ENCODE peak calls at places on chromosomes 4 and X, in eight cellular contexts. One of them, this sample, is unnamed.

GRCh38 chrX:103453655-103454054 is 65.6 kb downstream of the RAB40A start:
- DNase-seq in SW480: no peak
- DNase-seq in NCI-H1092: no peak
- DNase-seq in foreskin melanocyte: peak; percentile 8
- DNase-seq in GM12865: no peak
- DNase-seq in activated CD4-positive, alpha-beta T cell treated with anti-CD3 and anti-CD28 coated beads for 1 hour: no peak
- DNase-seq in NCI-H510A: no peak
- DNase-seq in NCI-H146: no peak
- DNase-seq in this sample: no peak

GRCh38 chr4:138957302-138957701 is 58.3 kb upstream of the NOCT start:
- DNase-seq in NCI-H510A: no peak
- DNase-seq in activated CD4-positive, alpha-beta T cell treated with anti-CD3 and anti-CD28 coated beads for 1 hour: no peak
- DNase-seq in NCI-H146: no peak
- DNase-seq in foreskin melanocyte: no peak
- DNase-seq in NCI-H1092: no peak
- DNase-seq in SW480: no peak
- DNase-seq in GM12865: no peak
- DNase-seq in this sample: no peak

GRCh38 chr4:72136429-72136828 is 104.6 kb downstream of the NPFFR2 start:
- DNase-seq in foreskin melanocyte: no peak
- DNase-seq in NCI-H510A: no peak
- DNase-seq in NCI-H1092: no peak
- DNase-seq in NCI-H146: no peak
- DNase-seq in activated CD4-positive, alpha-beta T cell treated with anti-CD3 and anti-CD28 coated beads for 1 hour: no peak
- DNase-seq in SW480: no peak
- DNase-seq in GM12865: no peak
- DNase-seq in this sample: no peak

GRCh38 chr4:4480685-4481393 is 61.0 kb downstream of the STX18 start:
- DNase-seq in activated CD4-positive, alpha-beta T cell treated with anti-CD3 and anti-CD28 coated beads for 1 hour: no peak
- DNase-seq in GM12865: no peak
- DNase-seq in foreskin melanocyte: peak; percentile 78
- DNase-seq in NCI-H510A: no peak
- DNase-seq in NCI-H1092: no peak
- DNase-seq in NCI-H146: no peak
- DNase-seq in SW480: no peak
- DNase-seq in this sample: no peak

GRCh38 chr4:87465739-87466366 is 43.5 kb downstream of the NUDT9 start:
- DNase-seq in SW480: peak; percentile 46
- DNase-seq in GM12865: peak; percentile 57
- DNase-seq in NCI-H146: peak; percentile 1
- DNase-seq in foreskin melanocyte: peak; percentile 45
- DNase-seq in activated CD4-positive, alpha-beta T cell treated with anti-CD3 and anti-CD28 coated beads for 1 hour: no peak
- DNase-seq in NCI-H510A: no peak
- DNase-seq in NCI-H1092: no peak
- DNase-seq in this sample: peak; percentile 50

GRCh38 chrX:150729956-150730355 is 36.8 kb downstream of the MTMR1 start:
- DNase-seq in NCI-H510A: no peak
- DNase-seq in SW480: no peak
- DNase-seq in foreskin melanocyte: no peak
- DNase-seq in NCI-H146: no peak
- DNase-seq in NCI-H1092: no peak
- DNase-seq in GM12865: no peak
- DNase-seq in activated CD4-positive, alpha-beta T cell treated with anti-CD3 and anti-CD28 coated beads for 1 hour: no peak
- DNase-seq in this sample: no peak

GRCh38 chrX:100083146-100083715 is 326.8 kb downstream of the PCDH19 start:
- DNase-seq in activated CD4-positive, alpha-beta T cell treated with anti-CD3 and anti-CD28 coated beads for 1 hour: no peak
- DNase-seq in NCI-H146: no peak
- DNase-seq in NCI-H1092: no peak
- DNase-seq in foreskin melanocyte: no peak
- DNase-seq in SW480: peak; percentile 94
- DNase-seq in NCI-H510A: no peak
- DNase-seq in GM12865: no peak
- DNase-seq in this sample: no peak

GRCh38 chrX:63686878-63687714 is 97.9 kb downstream of the ARHGEF9 start:
- DNase-seq in NCI-H146: peak; percentile 6
- DNase-seq in activated CD4-positive, alpha-beta T cell treated with anti-CD3 and anti-CD28 coated beads for 1 hour: no peak
- DNase-seq in NCI-H510A: no peak
- DNase-seq in SW480: peak; percentile 46
- DNase-seq in GM12865: peak; percentile 28
- DNase-seq in foreskin melanocyte: peak; percentile 13
- DNase-seq in NCI-H1092: no peak
- DNase-seq in this sample: peak; percentile 28

GRCh38 chrX:12269484-12269883 is 131.2 kb downstream of the FRMPD4 start:
- DNase-seq in GM12865: no peak
- DNase-seq in activated CD4-positive, alpha-beta T cell treated with anti-CD3 and anti-CD28 coated beads for 1 hour: no peak
- DNase-seq in SW480: no peak
- DNase-seq in NCI-H510A: no peak
- DNase-seq in NCI-H1092: no peak
- DNase-seq in NCI-H146: peak; percentile 1
- DNase-seq in foreskin melanocyte: no peak
- DNase-seq in this sample: no peak

GRCh38 chr4:116638592-116638991 is 446.8 kb downstream of the TRAM1L1 start:
- DNase-seq in NCI-H1092: no peak
- DNase-seq in NCI-H510A: no peak
- DNase-seq in GM12865: no peak
- DNase-seq in SW480: no peak
- DNase-seq in activated CD4-positive, alpha-beta T cell treated with anti-CD3 and anti-CD28 coated beads for 1 hour: no peak
- DNase-seq in foreskin melanocyte: no peak
- DNase-seq in NCI-H146: no peak
- DNase-seq in this sample: no peak

GRCh38 chr4:93776386-93777080 is 52.0 kb upstream of the ATOH1 start:
- DNase-seq in NCI-H1092: no peak
- DNase-seq in NCI-H146: no peak
- DNase-seq in SW480: no peak
- DNase-seq in NCI-H510A: no peak
- DNase-seq in activated CD4-positive, alpha-beta T cell treated with anti-CD3 and anti-CD28 coated beads for 1 hour: no peak
- DNase-seq in foreskin melanocyte: peak; percentile 57
- DNase-seq in GM12865: no peak
- DNase-seq in this sample: no peak

GRCh38 chr4:83536649-83537352 is 893 bp downstream of the GPAT3 start:
- DNase-seq in NCI-H1092: no peak
- DNase-seq in activated CD4-positive, alpha-beta T cell treated with anti-CD3 and anti-CD28 coated beads for 1 hour: no peak
- DNase-seq in SW480: no peak
- DNase-seq in GM12865: no peak
- DNase-seq in foreskin melanocyte: no peak
- DNase-seq in NCI-H510A: no peak
- DNase-seq in NCI-H146: no peak
- DNase-seq in this sample: no peak

GRCh38 chr4:141132689-141133145 is 552 bp downstream of the RNF150 start:
- DNase-seq in GM12865: no peak
- DNase-seq in SW480: no peak
- DNase-seq in NCI-H510A: no peak
- DNase-seq in activated CD4-positive, alpha-beta T cell treated with anti-CD3 and anti-CD28 coated beads for 1 hour: no peak
- DNase-seq in NCI-H146: peak; percentile 30
- DNase-seq in foreskin melanocyte: no peak
- DNase-seq in NCI-H1092: peak; percentile 9
- DNase-seq in this sample: no peak

GRCh38 chr4:85475631-85476233 is 782 bp downstream of the ARHGAP24 start:
- DNase-seq in NCI-H510A: peak; percentile 40
- DNase-seq in NCI-H146: no peak
- DNase-seq in foreskin melanocyte: no peak
- DNase-seq in activated CD4-positive, alpha-beta T cell treated with anti-CD3 and anti-CD28 coated beads for 1 hour: no peak
- DNase-seq in SW480: no peak
- DNase-seq in NCI-H1092: no peak
- DNase-seq in GM12865: no peak
- DNase-seq in this sample: no peak

GRCh38 chr4:114191496-114191895 is 212.0 kb upstream of the ARSJ start:
- DNase-seq in GM12865: no peak
- DNase-seq in NCI-H146: no peak
- DNase-seq in foreskin melanocyte: no peak
- DNase-seq in NCI-H1092: no peak
- DNase-seq in activated CD4-positive, alpha-beta T cell treated with anti-CD3 and anti-CD28 coated beads for 1 hour: no peak
- DNase-seq in NCI-H510A: no peak
- DNase-seq in SW480: no peak
- DNase-seq in this sample: no peak

GRCh38 chr4:79107014-79107413 is 167.8 kb upstream of the PAQR3 start:
- DNase-seq in foreskin melanocyte: no peak
- DNase-seq in NCI-H146: no peak
- DNase-seq in GM12865: no peak
- DNase-seq in NCI-H510A: no peak
- DNase-seq in NCI-H1092: no peak
- DNase-seq in SW480: no peak
- DNase-seq in activated CD4-positive, alpha-beta T cell treated with anti-CD3 and anti-CD28 coated beads for 1 hour: no peak
- DNase-seq in this sample: no peak

GRCh38 chrX:96692454-96692853 is 7.8 kb downstream of the DIAPH2 start:
- DNase-seq in NCI-H510A: no peak
- DNase-seq in foreskin melanocyte: no peak
- DNase-seq in GM12865: no peak
- DNase-seq in NCI-H1092: no peak
- DNase-seq in SW480: no peak
- DNase-seq in activated CD4-positive, alpha-beta T cell treated with anti-CD3 and anti-CD28 coated beads for 1 hour: no peak
- DNase-seq in NCI-H146: no peak
- DNase-seq in this sample: no peak

GRCh38 chr4:109164011-109164410 is 138.4 kb downstream of the COL25A1 start:
- DNase-seq in GM12865: no peak
- DNase-seq in SW480: no peak
- DNase-seq in foreskin melanocyte: no peak
- DNase-seq in NCI-H146: no peak
- DNase-seq in NCI-H510A: no peak
- DNase-seq in activated CD4-positive, alpha-beta T cell treated with anti-CD3 and anti-CD28 coated beads for 1 hour: no peak
- DNase-seq in NCI-H1092: no peak
- DNase-seq in this sample: no peak

GRCh38 chrX:15679246-15679645 is 14.6 kb upstream of the CLTRN start:
- DNase-seq in SW480: no peak
- DNase-seq in foreskin melanocyte: no peak
- DNase-seq in NCI-H146: no peak
- DNase-seq in activated CD4-positive, alpha-beta T cell treated with anti-CD3 and anti-CD28 coated beads for 1 hour: no peak
- DNase-seq in NCI-H510A: no peak
- DNase-seq in GM12865: no peak
- DNase-seq in NCI-H1092: no peak
- DNase-seq in this sample: no peak

This sample was measured in LoVo.